ENCODE peak calls at places on chromosome 5, in eight cellular contexts. A, U, M, B, N, O, T and S are unnamed samples.

GRCh38 chr5:132064738-132065331 is 4.4 kb downstream of the IL3 start:
- DNase-seq in A (peak), U (peak), M (no peak), B (peak), N (peak), O (peak), T (peak), S (peak)

GRCh38 chr5:80204808-80205614 is 50.8 kb downstream of the SERINC5 start:
- DNase-seq in A (peak), U (no peak), M (no peak), B (peak), N (no peak), O (peak), T (no peak), S (no peak)

GRCh38 chr5:11905209-11905608 is 963 bp upstream of the CTNND2 start:
- DNase-seq in A (no peak), U (no peak), M (no peak), B (peak), N (no peak), O (no peak), T (no peak), S (no peak)

GRCh38 chr5:175457466-175457865 is 13.5 kb upstream of the DRD1 start:
- DNase-seq in A (no peak), U (no peak), M (no peak), B (no peak), N (no peak), O (no peak), T (no peak), S (no peak)

GRCh38 chr5:83917261-83917908 is 196.7 kb upstream of the HAPLN1 start:
- DNase-seq in A (no peak), U (no peak), M (no peak), B (peak), N (no peak), O (no peak), T (no peak), S (no peak)

GRCh38 chr5:37120270-37120669 is 128.9 kb downstream of the CPLANE1 start:
- DNase-seq in A (peak), U (no peak), M (no peak), B (no peak), N (no peak), O (no peak), T (no peak), S (no peak)

GRCh38 chr5:66171349-66172344 is 27.5 kb downstream of the SREK1 start:
- DNase-seq in A (peak), U (no peak), M (no peak), B (peak), N (peak), O (peak), T (peak), S (peak)

GRCh38 chr5:43602456-43602817 is 543 bp upstream of the NNT start:
- DNase-seq in A (peak), U (peak), M (peak), B (peak), N (peak), O (peak), T (peak), S (peak)

GRCh38 chr5:140633081-140633471 is at the start of gene CD14:
- DNase-seq in A (no peak), U (peak), M (no peak), B (peak), N (peak), O (no peak), T (no peak), S (no peak)

GRCh38 chr5:74136276-74136675 is 504.3 kb downstream of the ENC1 start:
- DNase-seq in A (no peak), U (no peak), M (no peak), B (no peak), N (no peak), O (no peak), T (no peak), S (no peak)

GRCh38 chr5:172748341-172748843 is 22.6 kb downstream of the DUSP1 start:
- DNase-seq in A (no peak), U (no peak), M (no peak), B (no peak), N (no peak), O (no peak), T (no peak), S (no peak)

GRCh38 chr5:164358531-164359259 is 853.3 kb downstream of the MAT2B start:
- DNase-seq in A (no peak), U (no peak), M (no peak), B (no peak), N (peak), O (peak), T (no peak), S (no peak)

GRCh38 chr5:3654515-3654914 is 58.9 kb downstream of the IRX1 start:
- DNase-seq in A (no peak), U (no peak), M (no peak), B (no peak), N (no peak), O (no peak), T (no peak), S (no peak)

GRCh38 chr5:31934156-31934555 is 240.0 kb downstream of the GOLPH3 start:
- DNase-seq in A (no peak), U (peak), M (no peak), B (no peak), N (no peak), O (no peak), T (no peak), S (no peak)

GRCh38 chr5:93158841-93159240 is 422.2 kb downstream of the NR2F1-AS1 start:
- DNase-seq in A (no peak), U (no peak), M (no peak), B (no peak), N (peak), O (no peak), T (no peak), S (no peak)

GRCh38 chr5:139649082-139649991 is 1.2 kb downstream of the CXXC5 start:
- DNase-seq in A (peak), U (no peak), M (no peak), B (no peak), N (no peak), O (no peak), T (no peak), S (no peak)

GRCh38 chr5:95701074-95701473 is 18.3 kb upstream of the SPATA9 start:
- DNase-seq in A (no peak), U (no peak), M (no peak), B (peak), N (no peak), O (no peak), T (no peak), S (no peak)

GRCh38 chr5:38585812-38586211 is 29.4 kb upstream of the LIFR start:
- DNase-seq in A (no peak), U (no peak), M (no peak), B (no peak), N (no peak), O (no peak), T (no peak), S (no peak)

GRCh38 chr5:17991775-17992174 is 357.5 kb downstream of the TAF11L14 start:
- DNase-seq in A (no peak), U (no peak), M (peak), B (no peak), N (no peak), O (no peak), T (no peak), S (peak)

GRCh38 chr5:52743970-52744369 is 43.7 kb upstream of the ITGA1 start:
- DNase-seq in A (no peak), U (no peak), M (no peak), B (no peak), N (peak), O (peak), T (peak), S (no peak)

GRCh38 chr5:75681125-75681830 is 36.0 kb downstream of the POC5 start:
- DNase-seq in A (peak), U (no peak), M (no peak), B (peak), N (peak), O (peak), T (no peak), S (peak)

GRCh38 chr5:10607666-10608442 is 44.0 kb downstream of the ANKRD33B start:
- DNase-seq in A (peak), U (no peak), M (no peak), B (peak), N (peak), O (peak), T (no peak), S (no peak)

GRCh38 chr5:38258319-38259061 is at the start of gene EGFLAM:
- DNase-seq in A (no peak), U (no peak), M (no peak), B (peak), N (no peak), O (no peak), T (no peak), S (peak)

GRCh38 chr5:172523146-172523745 is 68.9 kb upstream of the SH3PXD2B start:
- DNase-seq in A (no peak), U (no peak), M (no peak), B (no peak), N (no peak), O (no peak), T (no peak), S (no peak)

GRCh38 chr5:130762031-130762430 is 403.0 kb downstream of the HINT1 start:
- DNase-seq in A (no peak), U (no peak), M (no peak), B (no peak), N (peak), O (no peak), T (no peak), S (no peak)

GRCh38 chr5:14266171-14266570 is 123.0 kb downstream of the TRIO start:
- DNase-seq in A (no peak), U (no peak), M (no peak), B (no peak), N (no peak), O (no peak), T (no peak), S (no peak)

GRCh38 chr5:149485655-149486615 is 65.3 kb downstream of the CSNK1A1 start:
- DNase-seq in A (no peak), U (peak), M (no peak), B (no peak), N (peak), O (peak), T (no peak), S (peak)

GRCh38 chr5:173973614-173973969 is 15.4 kb upstream of the C5orf47 start:
- DNase-seq in A (no peak), U (no peak), M (no peak), B (no peak), N (no peak), O (no peak), T (no peak), S (no peak)

GRCh38 chr5:165497707-165498106 is 1992.3 kb downstream of the MAT2B start:
- DNase-seq in A (no peak), U (no peak), M (no peak), B (peak), N (peak), O (peak), T (no peak), S (peak)

GRCh38 chr5:74863726-74864125 is 2.5 kb downstream of the FAM169A start:
- DNase-seq in A (no peak), U (no peak), M (no peak), B (no peak), N (no peak), O (no peak), T (no peak), S (no peak)

GRCh38 chr5:90528704-90529233 is 615 bp downstream of the LYSMD3 start:
- DNase-seq in A (peak), U (no peak), M (no peak), B (peak), N (peak), O (peak), T (peak), S (no peak)